ENCODE peak calls at places on chromosomes 12 and 14, in six cellular contexts. R is GM04504; B is type B pancreatic cell; U is activated T-cell treated with anti-CD3 and anti-CD28 coated beads, Interleukin-2, amount 50 U/mL, for 1 hour; Z is NCI-H2081; C is right lobe of liver. A is an unnamed sample.

GRCh38 chr12:68106160-68106559 is 53.4 kb downstream of the IFNG start:
- DNase-seq in Z (no peak), B (no peak), U (no peak), C (no peak), R (peak), A (no peak)

GRCh38 chr12:106889950-106890626 is 65.6 kb upstream of the TMEM263 start:
- DNase-seq in R (no peak), Z (no peak), U (no peak), B (no peak), C (no peak), A (no peak)

GRCh38 chr14:92657457-92658142 is 90.8 kb downstream of the LGMN start:
- DNase-seq in R (no peak), B (no peak), Z (no peak), C (peak), U (no peak), A (no peak)

GRCh38 chr14:105888784-105889665 is 362.6 kb downstream of the TMEM121 start:
- DNase-seq in U (no peak), C (peak), Z (no peak), R (no peak), B (no peak), A (no peak)

GRCh38 chr12:131087991-131088700 is 134.4 kb downstream of the ADGRD1 start:
- DNase-seq in U (no peak), B (peak), Z (no peak), R (no peak), C (peak), A (no peak)

GRCh38 chr12:112466835-112467234 is 48.1 kb downstream of the PTPN11 start:
- DNase-seq in U (no peak), C (no peak), R (no peak), B (no peak), Z (no peak), A (no peak)

GRCh38 chr14:63759454-63759853 is 31.6 kb upstream of the SGPP1 start:
- DNase-seq in C (no peak), R (peak), Z (no peak), B (no peak), U (no peak), A (peak)

GRCh38 chr14:100417466-100417865 is 94.3 kb downstream of the SLC25A47 start:
- DNase-seq in R (peak), Z (no peak), B (no peak), C (no peak), U (no peak), A (peak)

GRCh38 chr12:124482567-124482893 is 84.9 kb downstream of the NCOR2 start:
- DNase-seq in U (no peak), Z (no peak), R (no peak), C (no peak), B (no peak), A (no peak)

GRCh38 chr12:59079029-59079428 is 158.7 kb upstream of the LRIG3 start:
- DNase-seq in U (no peak), R (no peak), C (no peak), Z (no peak), B (no peak), A (no peak)

GRCh38 chr12:103677905-103678304 is 90.8 kb downstream of the STAB2 start:
- DNase-seq in R (no peak), B (no peak), Z (no peak), C (no peak), U (no peak), A (no peak)

GRCh38 chr14:101972126-101972785 is 7.9 kb downstream of the DYNC1H1 start:
- DNase-seq in C (peak), U (no peak), B (no peak), R (peak), Z (peak), A (peak)

GRCh38 chr12:54216580-54217308 is 28.0 kb upstream of the SMUG1 start:
- DNase-seq in R (peak), B (peak), C (peak), Z (peak), U (peak), A (peak)

GRCh38 chr12:113239811-113240331 is 18.6 kb downstream of the TPCN1 start:
- DNase-seq in U (no peak), C (peak), B (no peak), Z (no peak), R (no peak), A (no peak)

GRCh38 chr12:132740652-132741051 is 21.0 kb downstream of the ANKLE2 start:
- DNase-seq in B (no peak), C (no peak), Z (no peak), R (no peak), U (no peak), A (no peak)

GRCh38 chr12:9331218-9331626 is 123.0 kb upstream of the PZP start:
- DNase-seq in B (peak), U (peak), R (no peak), Z (peak), C (peak), A (peak)

GRCh38 chr14:84533181-84533580 is 996.8 kb upstream of the FLRT2 start:
- DNase-seq in C (no peak), R (no peak), U (no peak), Z (no peak), B (no peak), A (no peak)